ENCODE peak calls at places on chromosomes 12 and 14, in ten cellular contexts. F, N, D, I, J, L, T, Y, R and A are unnamed samples.

GRCh38 chr12:107461222-107461980 is 224.2 kb upstream of the PWP1 start:
- DNase-seq in F (no peak), N (no peak), D (no peak), I (no peak), J (no peak), L (peak), T (no peak), Y (no peak), R (peak), A (no peak)

GRCh38 chr12:94460594-94460959 is 910 bp upstream of the CEP83 start:
- DNase-seq in F (no peak), N (no peak), D (no peak), I (no peak), J (no peak), L (no peak), T (no peak), Y (no peak), R (peak), A (no peak)

GRCh38 chr14:68719634-68720384 is 73.1 kb downstream of the ZFP36L1 start:
- DNase-seq in F (no peak), N (no peak), D (peak), I (no peak), J (no peak), L (no peak), T (no peak), Y (peak), R (no peak), A (no peak)

GRCh38 chr14:20873370-20874177 is 17.6 kb upstream of the RNASE3 start:
- DNase-seq in F (peak), N (peak), D (peak), I (no peak), J (peak), L (peak), T (peak), Y (peak), R (peak), A (no peak)

GRCh38 chr14:90828642-90829487 is 12.6 kb upstream of the TTC7B start:
- DNase-seq in F (no peak), N (peak), D (peak), I (no peak), J (no peak), L (no peak), T (no peak), Y (peak), R (no peak), A (no peak)

GRCh38 chr12:26195250-26195640 is at the start of gene SSPN:
- DNase-seq in F (no peak), N (peak), D (no peak), I (no peak), J (no peak), L (peak), T (peak), Y (peak), R (peak), A (no peak)

GRCh38 chr14:90341784-90342183 is 10.0 kb upstream of the NRDE2 start:
- DNase-seq in F (no peak), N (no peak), D (no peak), I (no peak), J (no peak), L (no peak), T (no peak), Y (no peak), R (peak), A (peak)

GRCh38 chr14:105051182-105052109 is 13.8 kb downstream of the GPR132 start:
- DNase-seq in F (no peak), N (no peak), D (no peak), I (no peak), J (no peak), L (no peak), T (no peak), Y (no peak), R (no peak), A (no peak)

GRCh38 chr12:116346222-116346621 is 68.7 kb upstream of the MED13L start:
- DNase-seq in F (no peak), N (no peak), D (peak), I (no peak), J (no peak), L (no peak), T (no peak), Y (no peak), R (no peak), A (no peak)